ENCODE peak calls at places on chromosomes 13 and 19, in six cellular contexts. R, O, C, I, W and Y are unnamed samples. For H3K27me3, the result is how much of the 10 kb centered on the place peaks cover.

GRCh38 chr13:22027561-22027960 is 356.7 kb downstream of the FGF9 start:
- DNase-seq in R (no peak), O (no peak), C (no peak), I (no peak), W (no peak), Y (no peak)

GRCh38 chr13:55497486-55497885 is 1643.2 kb upstream of the PRR20A start:
- DNase-seq in R (no peak), O (no peak), C (no peak), I (no peak), W (no peak), Y (no peak)

GRCh38 chr19:1027020-1027952 is 878 bp downstream of the CNN2 start:
- DNase-seq in R (no peak), O (no peak), C (no peak), I (peak), W (no peak), Y (no peak)

GRCh38 chr13:79782541-79783216 is 301.7 kb downstream of the NDFIP2 start:
- DNase-seq in R (no peak), O (peak), C (no peak), I (peak), W (no peak), Y (no peak)

GRCh38 chr19:34963531-34964406 is at the start of gene ZNF792:
- DNase-seq in R (peak), O (peak), C (peak), I (peak), W (no peak), Y (peak)

GRCh38 chr13:61684976-61685682 is 269.5 kb upstream of the PCDH20 start:
- DNase-seq in R (no peak), O (no peak), C (no peak), I (no peak), W (no peak), Y (no peak)

GRCh38 chr19:4374451-4375163 is 25.7 kb downstream of the SH3GL1 start:
- DNase-seq in R (peak), O (peak), C (peak), I (peak), W (no peak), Y (peak)

GRCh38 chr13:112324121-112324520 is 52.0 kb upstream of the SPACA7 start:
- DNase-seq in R (no peak), O (no peak), C (no peak), I (no peak), W (no peak), Y (no peak)

GRCh38 chr13:59483441-59484116 is 680.1 kb downstream of the DIAPH3 start:
- DNase-seq in R (no peak), O (no peak), C (no peak), I (no peak), W (no peak), Y (peak)

GRCh38 chr19:398719-399118 is 10.2 kb downstream of the C2CD4C start:
- DNase-seq in R (no peak), O (peak), C (no peak), I (no peak), W (no peak), Y (no peak)

GRCh38 chr19:35721374-35721773 is 3.6 kb downstream of the KMT2B start:
- DNase-seq in R (no peak), O (no peak), C (no peak), I (no peak), W (no peak), Y (no peak)

GRCh38 chr19:7556696-7557315 is 21.3 kb downstream of the PNPLA6 start:
- DNase-seq in R (no peak), O (no peak), C (no peak), I (no peak), W (no peak), Y (no peak)

GRCh38 chr19:21087871-21088270 is 5.9 kb downstream of the ZNF714 start:
- DNase-seq in R (no peak), O (no peak), C (no peak), I (no peak), W (no peak), Y (no peak)

GRCh38 chr19:19381007-19381926 is 24.2 kb upstream of the GATAD2A start:
- DNase-seq in R (no peak), O (no peak), C (no peak), I (no peak), W (no peak), Y (no peak)

GRCh38 chr13:87878706-87879105 is 207.5 kb downstream of the SLITRK5 start:
- DNase-seq in R (no peak), O (no peak), C (no peak), I (no peak), W (no peak), Y (no peak)

GRCh38 chr19:1275260-1275975 is at the start of gene FAM174C:
- DNase-seq in R (peak), O (peak), C (peak), I (peak), W (peak), Y (peak)

GRCh38 chr13:96020155-96020575 is 33.0 kb downstream of the UGGT2 start:
- DNase-seq in R (no peak), O (no peak), C (peak), I (no peak), W (no peak), Y (peak)

GRCh38 chr19:7373862-7374261 is 25.1 kb downstream of the ARHGEF18 start:
- DNase-seq in R (no peak), O (peak), C (no peak), I (no peak), W (no peak), Y (no peak)

GRCh38 chr13:94323746-94324408 is 155.6 kb downstream of the DCT start:
- DNase-seq in R (no peak), O (no peak), C (no peak), I (no peak), W (no peak), Y (no peak)

GRCh38 chr19:38875656-38876345 is 2.3 kb downstream of the RINL start:
- DNase-seq in R (no peak), O (no peak), C (no peak), I (no peak), W (no peak), Y (no peak)

GRCh38 chr19:46191356-46191755 is 38.2 kb upstream of the IGFL1 start:
- DNase-seq in R (no peak), O (no peak), C (no peak), I (no peak), W (no peak), Y (no peak)
- H3K27me3 ChIP-seq in R (under half), O (under half), C (under half), I (under half), W (under half), Y (under half)

DNA sequence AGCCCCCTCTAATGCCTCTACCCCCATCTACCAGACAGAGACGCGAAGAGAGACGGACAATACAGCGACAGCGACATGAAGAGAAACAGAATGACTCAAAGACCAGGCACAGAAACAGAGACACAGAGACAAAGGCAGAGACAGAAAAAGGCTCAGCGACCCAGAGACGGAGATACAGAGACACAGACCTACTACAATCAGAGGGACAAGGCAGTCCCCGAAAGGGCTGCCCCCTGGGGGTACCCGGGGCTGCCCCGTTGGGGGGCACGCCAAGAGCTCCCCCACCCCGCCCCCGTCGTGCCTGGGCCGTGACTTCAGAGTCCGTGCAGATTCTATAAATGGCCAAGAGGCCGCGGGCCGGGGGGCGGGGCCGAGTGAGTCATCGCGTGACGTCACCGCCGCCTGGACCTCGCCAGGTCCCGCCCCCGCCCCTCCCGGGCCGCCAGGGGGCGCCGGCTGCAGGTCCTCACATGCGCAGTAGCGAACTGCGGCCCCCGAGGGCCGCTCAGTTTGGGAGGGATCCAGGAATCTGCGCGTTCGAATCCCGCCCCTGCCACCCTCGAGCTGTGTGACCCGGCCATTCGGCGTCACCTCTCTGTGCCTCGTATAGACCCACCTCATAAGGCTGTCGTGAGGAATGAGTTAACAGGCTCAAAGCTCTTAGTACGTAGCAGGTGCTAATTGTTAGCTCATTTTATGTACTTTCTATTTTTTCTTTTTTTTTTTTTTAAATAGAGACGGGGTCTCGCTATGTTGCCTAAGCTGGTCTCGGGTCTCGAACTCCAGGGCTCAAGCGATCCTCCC is 2.7 kb upstream of the CNN1 start:
- DNase-seq in R (peak), O (peak), C (peak), I (peak), W (peak), Y (peak)
- TF ChIP-seq POLR2A in R (peak), O (no peak), C (no peak), I (peak), W (no peak), Y (peak)

GRCh38 chr19:42276284-42276683 is 7.2 kb downstream of the CIC start:
- DNase-seq in R (no peak), O (no peak), C (no peak), I (no peak), W (no peak), Y (no peak)
- H3K27me3 ChIP-seq in R (under half), O (under half), C (under half), I (under half), W (under half), Y (under half)

DNA sequence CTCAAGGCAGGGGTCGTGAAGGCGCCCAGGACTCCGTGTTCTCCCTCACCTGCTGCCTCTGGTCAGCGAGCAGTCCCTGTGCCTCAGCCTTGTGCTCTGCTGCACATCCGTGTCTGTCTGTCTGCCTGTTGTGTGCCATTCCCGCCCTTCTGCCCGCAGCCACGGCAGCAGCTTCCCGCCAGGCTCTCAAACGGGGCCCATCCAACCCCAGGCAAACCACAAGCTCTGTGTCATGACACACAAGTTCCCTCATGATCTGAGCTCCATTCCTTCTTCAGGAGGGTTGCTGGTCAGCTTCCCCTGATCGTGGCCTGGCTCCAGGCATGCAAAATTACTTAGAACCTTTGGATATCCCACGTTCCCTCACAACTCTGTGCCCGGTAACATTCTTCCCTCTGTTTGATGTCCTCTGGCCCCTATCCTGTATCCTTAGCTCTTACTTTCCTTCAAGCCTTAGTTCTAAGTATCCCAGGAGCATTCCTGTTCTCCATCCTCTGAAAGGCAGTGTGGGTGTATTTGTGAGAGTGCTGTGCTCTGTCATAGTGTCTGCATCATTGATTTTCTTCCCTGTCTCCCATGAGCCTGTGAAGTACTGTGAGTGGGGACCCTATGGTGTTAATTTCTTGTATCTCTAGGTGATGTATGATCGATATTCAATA is 3.2 kb downstream of the GPR183 start:
- DNase-seq in R (no peak), O (no peak), C (no peak), I (no peak), W (no peak), Y (no peak)
- TF ChIP-seq POLR2A in R (no peak), O (no peak), C (no peak), I (no peak), W (no peak), Y (peak)

GRCh38 chr13:100159584-100159983 is 70.7 kb downstream of the PCCA start:
- DNase-seq in R (no peak), O (no peak), C (no peak), I (no peak), W (no peak), Y (no peak)
- H3K27me3 ChIP-seq in R (under half), O (under half), C (under half), I (under half), W (under half), Y (under half)

GRCh38 chr19:48391100-48392005 is at the start of gene KDELR1:
- DNase-seq in R (peak), O (peak), C (peak), I (peak), W (no peak), Y (peak)
- TF ChIP-seq POLR2A in R (peak), O (peak), C (peak), I (peak), W (no peak), Y (no peak)